ENCODE peak calls at places on chromosomes 5 and 9, in eight cellular contexts. Q, H, W, B, G, K, E and X are unnamed samples.

GRCh38 chr5:120465281-120465961 is 1.3 kb downstream of the PRR16 start:
- DNase-seq in W (peak), K (peak), H (no peak), B (peak), G (peak), Q (no peak), E (peak), X (peak)

GRCh38 chr9:84230355-84231136 is 110.0 kb downstream of the SLC28A3 start:
- DNase-seq in H (no peak), G (peak), B (no peak), E (no peak), K (no peak), W (no peak), Q (no peak), X (no peak)

GRCh38 chr5:159010611-159011497 is 88.9 kb downstream of the EBF1 start:
- DNase-seq in H (no peak), E (no peak), B (peak), G (no peak), W (no peak), Q (no peak), K (no peak), X (no peak)

GRCh38 chr9:136193127-136193890 is 11.6 kb downstream of the LHX3 start:
- DNase-seq in G (no peak), K (no peak), W (no peak), H (no peak), Q (no peak), B (no peak), E (no peak), X (no peak)

GRCh38 chr9:80595192-80595591 is 1023.4 kb downstream of the TLE4 start:
- DNase-seq in E (no peak), G (no peak), W (no peak), H (no peak), B (no peak), K (no peak), Q (no peak), X (no peak)

GRCh38 chr5:33931136-33931535 is 5.0 kb upstream of the RXFP3 start:
- DNase-seq in B (no peak), G (no peak), H (no peak), Q (no peak), E (no peak), W (no peak), K (no peak), X (no peak)

GRCh38 chr5:78696637-78697036 is 48.1 kb upstream of the LHFPL2 start:
- DNase-seq in Q (no peak), K (no peak), H (no peak), G (no peak), E (no peak), B (no peak), W (no peak), X (no peak)

GRCh38 chr9:6739218-6739617 is 18.6 kb upstream of the KDM4C start:
- DNase-seq in K (no peak), G (peak), E (no peak), B (no peak), Q (peak), H (no peak), W (no peak), X (no peak)

GRCh38 chr9:35628389-35628991 is 10.3 kb upstream of the CD72 start:
- DNase-seq in W (no peak), K (peak), B (no peak), G (no peak), Q (no peak), H (no peak), E (no peak), X (peak)

GRCh38 chr5:134226441-134227192 is 744 bp upstream of the PPP2CA start:
- DNase-seq in W (no peak), G (peak), H (peak), K (no peak), E (peak), B (no peak), Q (no peak), X (no peak)

GRCh38 chr5:159050408-159051091 is 49.2 kb downstream of the EBF1 start:
- DNase-seq in G (peak), E (no peak), K (no peak), Q (peak), H (no peak), B (peak), W (no peak), X (no peak)

GRCh38 chr5:121189569-121190305 is 661.9 kb upstream of the FTMT start:
- DNase-seq in K (no peak), W (no peak), E (peak), H (no peak), Q (no peak), B (no peak), G (peak), X (no peak)

GRCh38 chr5:173454381-173454763 is 126.2 kb upstream of the STC2 start:
- DNase-seq in K (no peak), G (peak), E (no peak), H (no peak), W (no peak), B (no peak), Q (peak), X (no peak)

GRCh38 chr9:35790385-35791291 is 753 bp upstream of the NPR2 start:
- DNase-seq in H (peak), G (peak), W (peak), E (peak), Q (peak), K (peak), B (peak), X (peak)

GRCh38 chr5:167261309-167262100 is 1029.9 kb upstream of the WWC1 start:
- DNase-seq in K (no peak), G (no peak), E (no peak), B (no peak), Q (peak), W (no peak), H (no peak), X (no peak)

GRCh38 chr5:14588758-14589543 is 7.4 kb downstream of the OTULINL start:
- DNase-seq in B (no peak), H (no peak), G (no peak), W (no peak), Q (no peak), K (no peak), E (peak), X (no peak)

GRCh38 chr9:34589656-34590375 is at the start of gene CNTFR:
- DNase-seq in W (peak), H (no peak), K (no peak), E (peak), G (no peak), Q (no peak), B (peak), X (no peak)

GRCh38 chr5:78467744-78468357 is 107.4 kb downstream of the SCAMP1 start:
- DNase-seq in Q (peak), H (no peak), G (peak), W (no peak), B (no peak), E (no peak), K (no peak), X (no peak)

GRCh38 chr9:134967547-134967930 is 49.8 kb upstream of the FCN1 start:
- DNase-seq in E (no peak), K (peak), Q (no peak), G (peak), W (peak), H (no peak), B (no peak), X (peak)

GRCh38 chr5:1293997-1294838 is 650 bp downstream of the TERT start:
- DNase-seq in G (no peak), H (no peak), Q (peak), B (no peak), W (peak), E (no peak), K (peak), X (peak)

GRCh38 chr9:74940600-74940999 is 12.1 kb downstream of the C9orf40 start:
- DNase-seq in G (peak), H (no peak), W (no peak), Q (no peak), E (peak), B (no peak), K (no peak), X (no peak)

GRCh38 chr9:90458485-90458884 is 184.1 kb downstream of the DIRAS2 start:
- DNase-seq in H (no peak), K (no peak), G (no peak), W (peak), E (peak), Q (no peak), B (no peak), X (no peak)

GRCh38 chr5:59540366-59540765 is 353.2 kb downstream of the PDE4D start:
- DNase-seq in K (no peak), Q (no peak), G (no peak), E (peak), B (no peak), H (no peak), W (no peak), X (no peak)

GRCh38 chr5:133959643-133960042 is 8.8 kb downstream of the C5orf15 start:
- DNase-seq in E (no peak), Q (no peak), H (no peak), K (no peak), G (no peak), B (no peak), W (no peak), X (no peak)

GRCh38 chr5:63247651-63248050 is 669.0 kb downstream of the LRRC70 start:
- DNase-seq in Q (no peak), K (no peak), H (no peak), W (no peak), G (peak), B (no peak), E (no peak), X (no peak)

GRCh38 chr5:36367524-36367923 is 65.8 kb upstream of the RANBP3L start:
- DNase-seq in W (no peak), G (peak), E (no peak), Q (no peak), B (no peak), K (no peak), H (no peak), X (no peak)

GRCh38 chr5:179822444-179822990 is 1.8 kb downstream of the SQSTM1 start:
- DNase-seq in B (peak), W (peak), E (no peak), G (no peak), K (no peak), H (no peak), Q (no peak), X (no peak)

DNA sequence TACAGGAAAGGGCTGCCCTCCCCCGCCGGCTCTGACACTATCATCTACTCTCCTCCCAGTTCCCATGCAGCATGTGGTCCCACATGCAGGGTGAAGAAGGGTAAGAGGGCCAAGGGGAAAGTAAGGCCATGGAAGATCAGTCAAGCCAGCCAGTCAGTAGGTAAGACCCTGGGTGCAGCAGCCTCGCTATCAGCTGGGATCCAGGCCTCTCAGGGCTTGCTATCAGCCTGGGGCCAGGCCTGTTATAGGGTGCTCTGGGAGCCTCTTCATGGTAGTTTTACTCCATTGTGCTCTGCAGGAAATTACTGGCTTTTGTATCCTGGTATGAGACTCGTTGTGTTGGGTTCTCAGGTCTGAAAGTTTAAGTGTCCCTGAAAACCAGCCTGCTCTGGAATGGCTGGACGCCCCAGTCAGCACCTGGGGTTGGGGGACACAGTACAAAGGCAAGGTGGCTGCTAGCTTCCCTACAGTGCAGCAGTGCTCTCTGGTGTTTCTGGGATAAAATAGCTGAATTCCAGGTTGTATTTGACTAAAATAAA is 21.4 kb downstream of the SLC22A4 start:
- DNase-seq in H (no peak), E (no peak), W (no peak), Q (no peak), G (no peak), B (no peak), K (no peak), X (no peak)
- TF ChIP-seq CTCF in H (no peak), E (no peak), W (no peak), Q (no peak), G (no peak), B (no peak), K (no peak), X (no peak)

DNA sequence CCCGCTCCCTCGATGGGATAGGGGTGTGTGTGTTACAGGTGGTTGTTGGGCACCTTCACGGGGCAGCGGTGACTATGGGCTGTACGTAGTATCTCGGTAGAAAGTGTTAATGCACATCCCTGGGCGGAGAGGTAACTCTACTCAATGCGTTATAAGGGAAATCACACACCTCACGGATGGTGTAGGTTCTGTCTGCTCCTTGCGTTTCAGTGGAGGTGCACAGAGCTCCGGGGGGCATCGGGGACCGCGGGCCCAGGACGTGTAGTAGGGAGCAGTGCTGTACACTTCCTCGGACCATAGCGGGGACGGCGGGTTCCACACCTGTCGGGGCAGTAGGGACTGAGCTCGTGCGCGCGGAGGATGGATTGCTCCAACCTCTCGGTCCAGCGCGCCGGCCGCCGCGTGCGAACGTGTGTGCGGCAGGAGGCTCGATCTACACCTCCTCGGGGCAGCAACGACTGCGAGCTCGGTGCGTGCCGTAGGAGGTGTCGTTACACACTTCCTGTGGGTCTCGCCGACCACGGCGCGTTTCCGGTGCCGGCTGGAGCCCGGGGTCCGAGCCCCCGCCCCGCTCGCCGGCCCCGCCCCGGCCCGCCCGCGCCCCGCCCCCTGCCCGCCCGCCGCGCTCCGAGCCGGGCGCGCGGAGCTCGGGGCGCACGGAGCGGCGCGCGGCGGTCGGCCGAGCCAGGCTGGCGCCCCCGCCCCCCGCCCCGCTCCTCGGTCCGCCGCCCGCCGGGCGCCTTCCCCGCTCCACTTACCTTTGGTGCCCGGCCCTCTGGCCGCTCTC is at the start of gene KIAA1958:
- DNase-seq in E (peak), W (peak), B (peak), G (peak), H (no peak), Q (peak), K (peak), X (peak)
- TF ChIP-seq POLR2A in E (peak), W (peak), B (no peak), G (no peak), H (peak), Q (peak), K (no peak), X (no peak)

DNA sequence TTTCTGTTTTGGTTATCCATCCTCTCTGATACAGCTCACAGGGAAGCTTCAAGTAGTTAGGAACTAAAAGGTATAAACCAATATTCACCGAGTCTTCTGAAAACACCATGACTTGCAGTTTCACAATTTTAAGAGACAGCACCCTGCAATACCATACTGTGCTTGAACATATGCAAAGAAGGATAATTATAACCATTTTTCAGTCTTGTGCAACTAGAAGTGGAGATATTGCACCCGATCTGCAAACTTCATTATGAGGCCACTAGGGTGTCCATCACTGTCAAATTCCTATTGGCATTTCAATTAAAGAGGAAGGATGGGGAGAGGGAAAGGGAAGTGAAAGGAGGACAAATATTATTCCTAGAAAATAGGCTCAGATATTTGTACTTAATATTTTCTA is 32.4 kb upstream of the CEP120 start:
- DNase-seq in W (no peak), K (no peak), H (no peak), Q (peak), E (no peak), B (no peak), G (no peak), X (no peak)
- TF ChIP-seq CTCF in W (no peak), K (no peak), H (no peak), Q (no peak), E (no peak), B (no peak), G (no peak), X (no peak)

GRCh38 chr5:141366016-141366896 is 2.3 kb downstream of the PCDHGA5 start:
- DNase-seq in B (no peak), Q (no peak), W (no peak), G (no peak), H (no peak), K (no peak), E (no peak), X (no peak)

GRCh38 chr5:141371572-141372475 is 1.8 kb downstream of the PCDHGB3 start:
- DNase-seq in H (no peak), G (no peak), Q (no peak), E (no peak), W (no peak), K (no peak), B (peak), X (no peak)

GRCh38 chr5:141373673-141374317 is at the start of gene PCDHGA6:
- DNase-seq in K (no peak), B (no peak), E (no peak), H (no peak), Q (peak), G (peak), W (no peak), X (no peak)

GRCh38 chr5:141374627-141375026 is 936 bp downstream of the PCDHGA6 start:
- DNase-seq in B (no peak), W (no peak), G (no peak), H (no peak), E (no peak), Q (no peak), K (no peak), X (no peak)

DNA sequence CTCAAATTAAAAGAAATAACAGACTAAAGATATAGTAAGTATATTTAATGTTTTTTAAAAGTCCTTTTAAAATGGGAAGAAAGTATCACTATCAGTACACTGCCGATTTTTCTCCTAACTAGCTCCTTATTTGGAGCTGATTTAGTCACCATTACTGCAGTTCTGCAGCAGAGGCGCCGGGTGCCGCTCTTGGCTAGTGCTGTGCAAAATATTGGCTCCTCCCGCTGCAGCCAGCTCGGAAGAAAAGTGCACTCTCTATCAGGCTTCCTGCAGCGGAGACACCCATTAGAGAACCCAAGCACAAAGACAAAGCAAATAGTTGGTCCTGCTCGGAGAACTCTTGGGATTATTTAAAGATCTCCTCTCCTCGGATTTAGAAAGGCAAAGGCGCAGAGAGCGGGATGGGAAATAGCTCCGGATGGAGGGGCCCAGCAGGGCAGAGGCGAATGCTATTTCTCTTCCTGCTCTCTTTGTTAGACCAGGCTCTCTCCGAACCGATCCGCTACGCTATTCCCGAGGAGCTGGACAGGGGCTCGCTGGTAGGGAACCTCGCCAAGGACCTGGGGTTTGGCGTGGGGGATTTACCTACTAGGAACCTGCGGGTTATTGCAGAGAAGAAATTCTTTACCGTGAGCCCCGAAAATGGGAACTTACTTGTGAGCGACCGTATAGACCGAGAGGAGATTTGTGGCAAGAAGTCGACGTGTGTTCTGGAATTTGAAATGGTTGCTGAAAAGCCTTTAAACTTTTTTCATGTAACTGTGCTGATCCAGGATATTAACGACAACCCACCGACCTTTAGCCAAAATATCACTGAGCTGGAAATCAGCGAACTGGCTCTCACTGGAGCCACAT is at the start of gene PCDHGB3:
- DNase-seq in G (peak), E (peak), H (no peak), Q (peak), W (no peak), B (peak), K (no peak), X (no peak)
- TF ChIP-seq POLR2A in G (no peak), E (no peak), H (no peak), Q (no peak), W (no peak), B (no peak), K (no peak), X (no peak)

DNA sequence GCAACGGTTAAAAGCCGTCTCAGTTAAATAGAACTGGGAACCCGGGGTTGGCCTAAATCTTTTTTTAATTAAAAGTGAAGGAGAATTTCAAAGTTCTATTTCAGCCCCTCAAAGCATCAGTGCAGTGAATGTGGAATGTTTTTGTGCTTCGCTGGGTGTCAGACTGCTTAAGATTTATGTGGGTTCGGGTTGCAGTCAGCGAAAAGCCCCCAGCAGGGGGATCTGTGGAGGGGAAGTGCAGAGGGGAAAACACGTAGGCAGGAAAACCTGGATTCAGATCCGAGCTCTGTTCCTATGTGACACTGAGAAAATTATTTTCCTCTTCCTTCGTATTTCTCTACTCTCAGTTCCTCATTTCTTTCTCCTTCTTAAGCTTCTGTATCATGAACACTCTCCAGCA is 19.7 kb downstream of the BRINP1 start:
- DNase-seq in E (no peak), B (no peak), K (no peak), Q (no peak), G (no peak), H (no peak), W (no peak), X (no peak)
- TF ChIP-seq CTCF in E (no peak), B (no peak), K (no peak), Q (no peak), G (no peak), H (no peak), W (no peak), X (no peak)